ENCODE peak calls at places on chromosomes 2 and 18, in eight cellular contexts. B is heart left ventricle, V is kidney, O is IMR-90, D is uterus, L is heart right ventricle, A is upper lobe of right lung, Z is adrenal gland. W is an unnamed sample. For H3K36me3, the result is how much of the 10 kb centered on the place peaks cover.

GRCh38 chr18:46035701-46036680 is 36.1 kb downstream of the PSTPIP2 start:
- DNase-seq in B (no peak), V (no peak), O (peak), D (no peak), L (no peak), A (no peak), Z (no peak), W (no peak)

GRCh38 chr2:219218279-219219112 is at the start of gene ABCB6:
- DNase-seq in B (peak), V (peak), O (peak), D (peak), L (peak), A (peak), Z (peak), W (peak)

GRCh38 chr18:55326134-55326533 is 261.9 kb downstream of the TCF4 start:
- DNase-seq in B (no peak), V (no peak), O (no peak), D (no peak), L (no peak), A (no peak), Z (no peak), W (no peak)

GRCh38 chr2:30266051-30266621 is 34.8 kb downstream of the LBH start:
- DNase-seq in B (peak), V (no peak), O (no peak), D (peak), L (no peak), A (no peak), Z (peak), W (no peak)

GRCh38 chr2:239824051-239824694 is 201.0 kb downstream of the NDUFA10 start:
- DNase-seq in B (no peak), V (peak), O (no peak), D (peak), L (no peak), A (peak), Z (peak), W (no peak)

GRCh38 chr2:217105733-217106649 is 246.1 kb upstream of the TNP1 start:
- DNase-seq in B (no peak), V (peak), O (peak), D (no peak), L (no peak), A (no peak), Z (no peak), W (peak)

GRCh38 chr2:85804583-85804982 is 50.8 kb downstream of the ATOH8 start:
- DNase-seq in B (no peak), V (peak), O (no peak), D (peak), L (no peak), A (no peak), Z (no peak), W (no peak)

GRCh38 chr2:232240896-232241295 is 137.7 kb upstream of the ALPP start:
- DNase-seq in B (no peak), V (no peak), O (no peak), D (no peak), L (no peak), A (no peak), Z (peak), W (no peak)

GRCh38 chr2:157497603-157498314 is 53.9 kb upstream of the CYTIP start:
- DNase-seq in B (no peak), V (no peak), O (peak), D (no peak), L (no peak), A (no peak), Z (no peak), W (no peak)

GRCh38 chr18:43396266-43396665 is 119.0 kb upstream of the SYT4 start:
- DNase-seq in B (no peak), V (no peak), O (no peak), D (no peak), L (no peak), A (no peak), Z (no peak), W (no peak)

GRCh38 chr18:51196811-51197660 is 445 bp downstream of the MEX3C start:
- DNase-seq in B (peak), V (peak), O (peak), D (peak), L (peak), A (peak), Z (peak), W (no peak)

GRCh38 chr2:85806358-85807118 is 52.7 kb downstream of the ATOH8 start:
- DNase-seq in B (no peak), V (peak), O (no peak), D (peak), L (no peak), A (no peak), Z (no peak), W (no peak)

GRCh38 chr2:220533485-220533884 is 906.1 kb downstream of the SLC4A3 start:
- DNase-seq in B (no peak), V (no peak), O (peak), D (no peak), L (no peak), A (no peak), Z (no peak), W (no peak)

GRCh38 chr2:189210250-189211075 is 30.9 kb upstream of the COL5A2 start:
- DNase-seq in B (peak), V (no peak), O (peak), D (peak), L (no peak), A (no peak), Z (peak), W (peak)

GRCh38 chr18:74533666-74534065 is 634 bp upstream of the CNDP1 start:
- DNase-seq in B (no peak), V (peak), O (no peak), D (no peak), L (no peak), A (peak), Z (no peak), W (no peak)

DNA sequence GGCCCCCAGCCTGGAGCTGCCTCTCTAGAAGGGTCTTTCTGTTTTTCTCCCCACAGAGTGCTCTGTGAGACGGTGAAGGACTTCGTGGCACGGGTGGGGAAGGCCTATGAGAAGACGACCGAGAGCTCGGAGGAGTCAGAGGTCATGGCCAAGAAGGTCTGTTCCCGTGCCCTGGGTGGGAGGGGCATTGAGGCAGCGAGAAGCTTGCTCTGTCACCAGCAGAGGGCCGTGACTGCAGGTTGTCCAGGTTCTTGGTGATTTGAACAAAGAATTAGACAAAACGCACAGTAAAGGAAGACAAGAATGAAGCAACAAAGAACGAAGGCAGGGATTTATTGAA is 93.9 kb downstream of the DGKD start:
- DNase-seq in B (no peak), V (peak), O (no peak), D (no peak), L (no peak), A (peak), Z (no peak), W (no peak)
- TF ChIP-seq CTCF in B (no peak), V (peak), O (peak), D (no peak), L (no peak), A (no peak), Z (no peak), W (no peak)

GRCh38 chr2:190961918-190962487 is 52.0 kb downstream of the STAT1 start:
- DNase-seq in B (no peak), V (no peak), O (no peak), D (no peak), L (no peak), A (no peak), Z (peak), W (no peak)
- H3K27ac ChIP-seq in B (no peak), V (no peak), O (no peak), D (no peak), L (no peak), A (no peak), Z (no peak), W (no peak)

DNA sequence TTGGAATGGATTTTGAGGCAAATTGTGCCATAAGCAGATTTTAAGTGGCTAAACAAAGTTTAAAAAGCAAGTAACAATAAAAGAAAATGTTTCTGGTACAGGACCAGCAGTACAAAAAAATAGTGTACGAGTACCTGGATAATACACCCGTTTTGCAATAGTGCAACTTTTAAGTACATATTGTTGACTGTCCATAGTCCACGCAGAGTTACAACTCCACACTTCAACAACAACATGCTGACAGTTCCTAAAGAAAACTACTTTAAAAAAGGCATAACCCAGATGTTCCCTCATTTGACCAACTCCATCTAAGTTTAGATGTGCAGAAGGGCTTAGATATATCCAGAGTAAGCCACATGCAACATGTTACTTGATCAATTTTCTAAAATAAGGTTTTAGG is 5.1 kb upstream of the STPG4 start:
- DNase-seq in B (no peak), V (no peak), O (no peak), D (no peak), L (no peak), A (no peak), Z (no peak), W (no peak)
- H3K36me3 ChIP-seq in B (half or more), V (under half), O (under half), D (under half), L (half or more), A (half or more), Z (half or more), W (under half)

GRCh38 chr18:23237524-23238151 is 102.4 kb downstream of the CABLES1 start:
- DNase-seq in B (peak), V (peak), O (peak), D (peak), L (peak), A (peak), Z (peak), W (peak)
- TF ChIP-seq CTCF in B (peak), V (no peak), O (peak), D (peak), L (peak), A (peak), Z (peak), W (peak)

W was measured in thoracic aorta.